ENCODE peak calls at places on chromosomes 13 and 19, in five cellular contexts. One of them, this sample, is unnamed.

GRCh38 chr13:24251525-24251924 is 57.9 kb upstream of the C1QTNF9 start:
- DNase-seq in A549: no peak
- DNase-seq in WTC11: no peak
- DNase-seq in K562: no peak
- DNase-seq in H1: no peak
- DNase-seq in this sample: no peak

GRCh38 chr13:87999141-87999765 is 328.1 kb downstream of the SLITRK5 start:
- DNase-seq in A549: no peak
- DNase-seq in WTC11: no peak
- DNase-seq in K562: no peak
- DNase-seq in H1: no peak
- DNase-seq in this sample: no peak

GRCh38 chr19:45468159-45468651 is 409 bp downstream of the FOSB start:
- DNase-seq in A549: no peak
- DNase-seq in WTC11: no peak
- DNase-seq in K562: no peak
- DNase-seq in H1: no peak
- DNase-seq in this sample: no peak

GRCh38 chr19:35011091-35011689 is 11.1 kb downstream of the GRAMD1A start:
- DNase-seq in A549: no peak
- DNase-seq in WTC11: no peak
- DNase-seq in K562: no peak
- DNase-seq in H1: no peak
- DNase-seq in this sample: no peak

GRCh38 chr19:49710372-49710951 is 19.5 kb downstream of the CPT1C start:
- DNase-seq in A549: no peak
- DNase-seq in WTC11: no peak
- DNase-seq in K562: peak
- DNase-seq in H1: no peak
- DNase-seq in this sample: no peak

GRCh38 chr19:16326401-16327130 is 1.9 kb downstream of the KLF2 start:
- DNase-seq in A549: no peak
- DNase-seq in WTC11: peak
- DNase-seq in K562: no peak
- DNase-seq in H1: no peak
- DNase-seq in this sample: peak

GRCh38 chr13:52130641-52131040 is 1.8 kb upstream of the NEK5 start:
- DNase-seq in A549: no peak
- DNase-seq in WTC11: no peak
- DNase-seq in K562: no peak
- DNase-seq in H1: no peak
- DNase-seq in this sample: no peak

GRCh38 chr13:51435002-51435578 is 17.7 kb downstream of the INTS6 start:
- DNase-seq in A549: peak
- DNase-seq in WTC11: no peak
- DNase-seq in K562: no peak
- DNase-seq in H1: no peak
- DNase-seq in this sample: peak

GRCh38 chr19:13173129-13173737 is 23.0 kb downstream of the IER2 start:
- DNase-seq in A549: no peak
- DNase-seq in WTC11: no peak
- DNase-seq in K562: no peak
- DNase-seq in H1: no peak
- DNase-seq in this sample: no peak

GRCh38 chr19:48006762-48007161 is 12.3 kb downstream of the ELSPBP1 start:
- DNase-seq in A549: peak
- DNase-seq in WTC11: peak
- DNase-seq in K562: peak
- DNase-seq in H1: peak
- DNase-seq in this sample: no peak

GRCh38 chr13:33032037-33032625 is 15.9 kb downstream of the KL start:
- DNase-seq in A549: no peak
- DNase-seq in WTC11: no peak
- DNase-seq in K562: no peak
- DNase-seq in H1: no peak
- DNase-seq in this sample: no peak

GRCh38 chr19:40603071-40603718 is 2.0 kb downstream of the LTBP4 start:
- DNase-seq in A549: no peak
- DNase-seq in WTC11: no peak
- DNase-seq in K562: peak
- DNase-seq in H1: no peak
- DNase-seq in this sample: peak

GRCh38 chr13:22114630-22115311 is 443.9 kb downstream of the FGF9 start:
- DNase-seq in A549: no peak
- DNase-seq in WTC11: no peak
- DNase-seq in K562: no peak
- DNase-seq in H1: no peak
- DNase-seq in this sample: no peak

GRCh38 chr19:40640744-40641143 is 39.6 kb downstream of the LTBP4 start:
- DNase-seq in A549: no peak
- DNase-seq in WTC11: no peak
- DNase-seq in K562: peak
- DNase-seq in H1: no peak
- DNase-seq in this sample: peak

GRCh38 chr19:18430417-18431144 is 7.4 kb downstream of the ISYNA1 start:
- DNase-seq in A549: no peak
- DNase-seq in WTC11: no peak
- DNase-seq in K562: no peak
- DNase-seq in H1: no peak
- DNase-seq in this sample: no peak

GRCh38 chr13:49240017-49240416 is 7.7 kb upstream of the CDADC1 start:
- DNase-seq in A549: no peak
- DNase-seq in WTC11: peak
- DNase-seq in K562: no peak
- DNase-seq in H1: no peak
- DNase-seq in this sample: peak

GRCh38 chr13:48831248-48831647 is 144.5 kb upstream of the FNDC3A start:
- DNase-seq in A549: no peak
- DNase-seq in WTC11: no peak
- DNase-seq in K562: no peak
- DNase-seq in H1: no peak
- DNase-seq in this sample: no peak

GRCh38 chr13:107035778-107036177 is 467.8 kb upstream of the ARGLU1 start:
- DNase-seq in A549: no peak
- DNase-seq in WTC11: no peak
- DNase-seq in K562: no peak
- DNase-seq in H1: no peak
- DNase-seq in this sample: no peak

GRCh38 chr19:18204394-18205179 is 745 bp upstream of the RAB3A start:
- DNase-seq in A549: no peak
- DNase-seq in WTC11: peak
- DNase-seq in K562: peak
- DNase-seq in H1: no peak
- DNase-seq in this sample: no peak

GRCh38 chr19:29379257-29379986 is 146.4 kb upstream of the VSTM2B start:
- DNase-seq in A549: no peak
- DNase-seq in WTC11: no peak
- DNase-seq in K562: no peak
- DNase-seq in H1: no peak
- DNase-seq in this sample: no peak

GRCh38 chr13:35988648-35989081 is 142.5 kb downstream of the DCLK1 start:
- DNase-seq in A549: no peak
- DNase-seq in WTC11: no peak
- DNase-seq in K562: no peak
- DNase-seq in H1: no peak
- DNase-seq in this sample: no peak

GRCh38 chr13:52999093-52999696 is 29.4 kb upstream of the OLFM4 start:
- DNase-seq in A549: no peak
- DNase-seq in WTC11: no peak
- DNase-seq in K562: no peak
- DNase-seq in H1: no peak
- DNase-seq in this sample: no peak

GRCh38 chr13:31887311-31887710 is 144.3 kb upstream of the FRY start:
- DNase-seq in A549: no peak
- DNase-seq in WTC11: no peak
- DNase-seq in K562: no peak
- DNase-seq in H1: no peak
- DNase-seq in this sample: no peak

GRCh38 chr19:17677002-17677401 is 11.2 kb downstream of the UNC13A start:
- DNase-seq in A549: no peak
- DNase-seq in WTC11: peak
- DNase-seq in K562: peak
- DNase-seq in H1: no peak
- DNase-seq in this sample: no peak

GRCh38 chr19:2627319-2627829 is 75.1 kb downstream of the GNG7 start:
- DNase-seq in A549: peak
- DNase-seq in WTC11: no peak
- DNase-seq in K562: no peak
- DNase-seq in H1: no peak
- DNase-seq in this sample: peak
- TF ChIP-seq JUN in A549: no peak
- TF ChIP-seq JUN in WTC11: no peak
- TF ChIP-seq JUN in K562: no peak
- TF ChIP-seq JUN in H1: no peak
- TF ChIP-seq JUN in this sample: peak

DNA sequence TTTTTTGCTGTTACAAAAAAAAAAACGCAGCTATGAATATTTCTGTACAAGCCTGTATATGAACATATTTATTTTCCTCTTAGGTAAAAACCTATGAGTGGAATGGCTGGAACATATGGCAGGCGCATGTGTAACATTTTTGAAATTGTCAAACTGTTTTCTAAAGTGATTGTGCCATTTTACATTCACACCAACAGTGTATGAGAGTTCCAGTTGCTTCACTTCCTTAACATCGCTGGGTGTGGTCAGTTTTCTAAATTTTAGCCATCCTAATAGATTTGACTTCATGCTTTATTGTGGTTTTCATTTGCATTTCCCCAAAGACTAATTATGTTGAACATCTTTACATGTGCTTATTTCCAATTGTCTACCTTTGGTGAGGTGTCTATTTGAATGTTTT is 306.8 kb downstream of the KCNRG start:
- DNase-seq in A549: no peak
- DNase-seq in WTC11: no peak
- DNase-seq in K562: no peak
- DNase-seq in H1: no peak
- DNase-seq in this sample: no peak
- TF ChIP-seq JUN in A549: no peak
- TF ChIP-seq JUN in WTC11: no peak
- TF ChIP-seq JUN in K562: no peak
- TF ChIP-seq JUN in H1: no peak
- TF ChIP-seq JUN in this sample: no peak

DNA sequence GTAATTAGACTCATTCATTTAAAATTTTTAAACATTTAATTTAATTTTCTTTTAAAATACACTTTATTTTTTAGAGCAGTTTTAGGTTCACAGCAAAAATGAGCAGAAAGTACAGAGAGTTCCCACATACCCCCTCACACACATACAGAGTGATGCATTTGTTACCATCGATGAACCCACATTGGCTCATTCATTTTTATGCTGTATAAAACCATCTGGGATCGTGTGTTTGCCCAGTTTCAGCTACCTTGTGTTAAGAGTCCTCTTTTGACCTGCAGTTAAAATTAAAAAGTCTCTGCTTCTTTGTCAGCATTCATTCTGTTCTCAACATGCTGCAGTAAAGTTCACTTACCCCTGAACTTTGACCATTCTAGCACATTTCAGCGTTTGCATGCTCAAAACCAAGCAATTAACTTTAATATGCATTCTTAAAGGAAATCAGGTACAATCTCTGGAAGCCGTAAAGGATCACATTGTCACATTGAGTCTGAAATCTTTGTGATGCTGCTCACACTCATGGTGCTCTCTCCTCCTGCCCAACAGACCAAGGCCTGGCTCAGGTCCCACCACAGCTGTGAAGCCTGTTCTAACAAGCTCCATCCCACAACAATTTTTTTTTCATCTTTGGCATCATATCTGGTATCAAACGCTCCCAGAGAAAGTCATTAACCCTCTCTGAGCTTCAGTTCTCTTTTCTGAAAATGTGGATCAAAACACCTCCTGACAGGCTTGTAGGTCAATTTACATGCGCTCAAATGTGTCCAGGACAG is 224.2 kb downstream of the LACC1 start:
- DNase-seq in A549: no peak
- DNase-seq in WTC11: no peak
- DNase-seq in K562: no peak
- DNase-seq in H1: no peak
- DNase-seq in this sample: no peak
- TF ChIP-seq JUN in A549: no peak
- TF ChIP-seq JUN in WTC11: no peak
- TF ChIP-seq JUN in K562: no peak
- TF ChIP-seq JUN in H1: no peak
- TF ChIP-seq JUN in this sample: no peak

DNA sequence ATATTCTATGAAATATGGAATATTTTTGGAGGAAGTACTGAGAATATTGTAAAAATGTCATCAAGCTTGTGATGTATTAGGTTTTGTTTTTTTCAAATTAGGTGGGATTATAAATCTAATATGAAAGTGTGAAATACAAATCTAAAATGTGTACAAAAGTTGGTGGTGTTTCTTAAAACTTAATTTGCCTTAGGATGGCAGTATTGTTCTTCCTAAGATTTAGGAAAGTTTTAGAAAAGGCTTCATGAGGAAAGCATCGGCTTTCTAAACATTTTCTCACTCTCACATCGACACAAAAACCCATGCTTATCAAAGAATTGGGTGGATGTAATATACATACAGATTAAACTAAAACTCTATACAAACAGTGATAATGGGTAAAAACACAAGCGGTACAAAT is 972.0 kb upstream of the PCDH20 start:
- DNase-seq in A549: no peak
- DNase-seq in WTC11: no peak
- DNase-seq in K562: no peak
- DNase-seq in H1: no peak
- DNase-seq in this sample: peak
- TF ChIP-seq JUN in A549: no peak
- TF ChIP-seq JUN in WTC11: no peak
- TF ChIP-seq JUN in K562: no peak
- TF ChIP-seq JUN in H1: no peak
- TF ChIP-seq JUN in this sample: no peak

GRCh38 chr13:55244991-55245644 is 1895.6 kb upstream of the PRR20A start:
- DNase-seq in A549: no peak
- DNase-seq in WTC11: peak
- DNase-seq in K562: no peak
- DNase-seq in H1: peak
- DNase-seq in this sample: no peak
- TF ChIP-seq JUN in A549: no peak
- TF ChIP-seq JUN in WTC11: no peak
- TF ChIP-seq JUN in K562: no peak
- TF ChIP-seq JUN in H1: no peak
- TF ChIP-seq JUN in this sample: no peak

GRCh38 chr13:44280461-44280860 is 93.2 kb upstream of the SERP2 start:
- DNase-seq in A549: no peak
- DNase-seq in WTC11: no peak
- DNase-seq in K562: no peak
- DNase-seq in H1: no peak
- DNase-seq in this sample: no peak
- TF ChIP-seq JUN in A549: no peak
- TF ChIP-seq JUN in WTC11: no peak
- TF ChIP-seq JUN in K562: no peak
- TF ChIP-seq JUN in H1: no peak
- TF ChIP-seq JUN in this sample: no peak